ENCODE peak calls at places on chromosomes 3 and 15, in six cellular contexts. One of them, this sample, is unnamed.

GRCh38 chr15:48340111-48340510 is 8.9 kb downstream of the DUT start:
- DNase-seq in IMR-90: no peak
- DNase-seq in heart right ventricle: no peak
- DNase-seq in H7: no peak
- DNase-seq in HTR-8/SVneo: no peak
- DNase-seq in AG20443: no peak
- DNase-seq in this sample: no peak

GRCh38 chr15:45790325-45790943 is 155.6 kb downstream of the SQOR start:
- DNase-seq in IMR-90: peak; percentile 7
- DNase-seq in heart right ventricle: peak; percentile 40
- DNase-seq in H7: peak; percentile 53
- DNase-seq in HTR-8/SVneo: peak; percentile 27
- DNase-seq in AG20443: peak; percentile 43
- DNase-seq in this sample: peak; percentile 76

GRCh38 chr3:12956316-12956660 is 114.9 kb upstream of the RPL32 start:
- DNase-seq in IMR-90: no peak
- DNase-seq in heart right ventricle: no peak
- DNase-seq in H7: no peak
- DNase-seq in HTR-8/SVneo: no peak
- DNase-seq in AG20443: no peak
- DNase-seq in this sample: no peak

GRCh38 chr3:157948605-157949383 is 157.4 kb downstream of the SHOX2 start:
- DNase-seq in IMR-90: no peak
- DNase-seq in heart right ventricle: no peak
- DNase-seq in H7: no peak
- DNase-seq in HTR-8/SVneo: no peak
- DNase-seq in AG20443: no peak
- DNase-seq in this sample: no peak

GRCh38 chr3:46936733-46937250 is 39.8 kb downstream of the CCDC12 start:
- DNase-seq in IMR-90: peak; percentile 57
- DNase-seq in heart right ventricle: no peak
- DNase-seq in H7: no peak
- DNase-seq in HTR-8/SVneo: no peak
- DNase-seq in AG20443: peak; percentile 38
- DNase-seq in this sample: no peak

GRCh38 chr15:31274496-31275330 is 51.9 kb upstream of the KLF13 start:
- DNase-seq in IMR-90: peak; percentile 3
- DNase-seq in heart right ventricle: peak; percentile 2
- DNase-seq in H7: peak; percentile 24
- DNase-seq in HTR-8/SVneo: no peak
- DNase-seq in AG20443: peak; percentile 12
- DNase-seq in this sample: peak; percentile 34

GRCh38 chr3:99242271-99242670 is 340.8 kb upstream of the DCBLD2 start:
- DNase-seq in IMR-90: peak; percentile 80
- DNase-seq in heart right ventricle: no peak
- DNase-seq in H7: no peak
- DNase-seq in HTR-8/SVneo: no peak
- DNase-seq in AG20443: peak; percentile 19
- DNase-seq in this sample: no peak

GRCh38 chr3:187291512-187292132 is at the start of gene MASP1:
- DNase-seq in IMR-90: peak; percentile 38
- DNase-seq in heart right ventricle: peak; percentile 57
- DNase-seq in H7: peak; percentile 55
- DNase-seq in HTR-8/SVneo: no peak
- DNase-seq in AG20443: peak; percentile 18
- DNase-seq in this sample: peak; percentile 79

GRCh38 chr3:133987933-133988484 is 41.7 kb downstream of the SLCO2A1 start:
- DNase-seq in IMR-90: no peak
- DNase-seq in heart right ventricle: no peak
- DNase-seq in H7: no peak
- DNase-seq in HTR-8/SVneo: no peak
- DNase-seq in AG20443: no peak
- DNase-seq in this sample: peak; percentile 31

GRCh38 chr3:128282392-128283196 is 129.3 kb downstream of the EEFSEC start:
- DNase-seq in IMR-90: peak; percentile 50
- DNase-seq in heart right ventricle: peak; percentile 76
- DNase-seq in H7: peak; percentile 51
- DNase-seq in HTR-8/SVneo: no peak
- DNase-seq in AG20443: peak; percentile 83
- DNase-seq in this sample: peak; percentile 68

This sample was measured in endodermal cell.